ENCODE peak calls at places on chromosomes 12 and 14, in seven cellular contexts. P is fibroblast of lung; U is GOT3; N is H4; D is PC-3; K is activated naive CD4-positive, alpha-beta T cell treated with anti-CD3 and anti-CD28 coated beads for 36 hours; H is HT-29. I is an unnamed sample.

GRCh38 chr12:75954076-75954475 is 77.5 kb downstream of the PHLDA1 start:
- DNase-seq in P (peak), U (no peak), N (peak), D (peak), K (no peak), H (peak), I (no peak)

GRCh38 chr12:7716391-7716790 is 5.2 kb downstream of the DPPA3 start:
- DNase-seq in P (no peak), U (no peak), N (no peak), D (no peak), K (no peak), H (peak), I (no peak)

GRCh38 chr14:77053046-77053841 is 24.7 kb upstream of the IRF2BPL start:
- DNase-seq in P (peak), U (no peak), N (peak), D (no peak), K (peak), H (peak), I (peak)

GRCh38 chr14:77124345-77125274 is 17.0 kb downstream of the ZDHHC22 start:
- DNase-seq in P (peak), U (no peak), N (no peak), D (peak), K (peak), H (peak), I (peak)

GRCh38 chr14:104659764-104660523 is 29.5 kb upstream of the INF2 start:
- DNase-seq in P (no peak), U (no peak), N (no peak), D (no peak), K (no peak), H (no peak), I (peak)

GRCh38 chr14:52051861-52052260 is 17.0 kb downstream of the NID2 start:
- DNase-seq in P (peak), U (no peak), N (no peak), D (no peak), K (no peak), H (no peak), I (no peak)

GRCh38 chr12:116427200-116427932 is 131.8 kb upstream of the MAP1LC3B2 start:
- DNase-seq in P (peak), U (no peak), N (no peak), D (peak), K (no peak), H (no peak), I (no peak)

GRCh38 chr12:127550271-127550670 is 716.7 kb upstream of the TMEM132C start:
- DNase-seq in P (peak), U (no peak), N (peak), D (peak), K (no peak), H (no peak), I (no peak)

GRCh38 chr12:16583991-16584745 is 21.8 kb downstream of the LMO3 start:
- DNase-seq in P (peak), U (no peak), N (no peak), D (peak), K (no peak), H (no peak), I (no peak)

GRCh38 chr12:109275173-109275572 is 33.9 kb downstream of the FOXN4 start:
- DNase-seq in P (no peak), U (no peak), N (no peak), D (no peak), K (no peak), H (no peak), I (no peak)

GRCh38 chr12:110135012-110135411 is 10.9 kb downstream of the IFT81 start:
- DNase-seq in P (peak), U (no peak), N (no peak), D (peak), K (no peak), H (no peak), I (no peak)

GRCh38 chr14:101717663-101718490 is 43.6 kb upstream of the PPP2R5C start:
- DNase-seq in P (peak), U (no peak), N (no peak), D (no peak), K (no peak), H (no peak), I (no peak)

GRCh38 chr14:68458840-68459469 is 333.9 kb downstream of the ZFP36L1 start:
- DNase-seq in P (peak), U (no peak), N (peak), D (peak), K (no peak), H (peak), I (no peak)

GRCh38 chr12:69059465-69060457 is 126.8 kb upstream of the CPM start:
- DNase-seq in P (peak), U (no peak), N (peak), D (peak), K (peak), H (no peak), I (peak)

GRCh38 chr12:29763301-29763683 is 20.4 kb downstream of the TMTC1 start:
- DNase-seq in P (no peak), U (no peak), N (no peak), D (no peak), K (no peak), H (no peak), I (no peak)

GRCh38 chr14:28494196-28494595 is 272.4 kb upstream of the FOXG1 start:
- DNase-seq in P (peak), U (no peak), N (no peak), D (peak), K (no peak), H (no peak), I (no peak)

I was measured in activated CD8-positive, alpha-beta T cell treated with anti-CD3 and anti-CD28 coated beads for 36 hours.